ENCODE peak calls at places on chromosome 18, in four cellular contexts. X is stomach, T is choroid plexus epithelial cell, A is PC-3. D is an unnamed sample.

GRCh38 chr18:57959278-57959677 is 84.7 kb upstream of the NEDD4L start:
- DNase-seq in X (peak; percentile 69), T (peak; percentile 67), A (peak; percentile 83), D (peak; percentile 65)

GRCh38 chr18:24601624-24602023 is 141.2 kb downstream of the HRH4 start:
- DNase-seq in X (no peak), T (no peak), A (no peak), D (no peak)

GRCh38 chr18:53458944-53459580 is 765.4 kb downstream of the MBD2 start:
- DNase-seq in X (no peak), T (peak; percentile 10), A (no peak), D (peak; percentile 7)

GRCh38 chr18:13548944-13549878 is 177.1 kb downstream of the FAM210A start:
- DNase-seq in X (no peak), T (no peak), A (no peak), D (no peak)

GRCh38 chr18:12059334-12060181 is 34.1 kb upstream of the ANKRD62 start:
- DNase-seq in X (no peak), T (peak; percentile 31), A (no peak), D (no peak)

GRCh38 chr18:36899289-36899688 is 70.4 kb downstream of the KIAA1328 start:
- DNase-seq in X (no peak), T (peak; percentile 58), A (peak; percentile 48), D (peak; percentile 59)

GRCh38 chr18:67599277-67599676 is 82.8 kb upstream of the DSEL start:
- DNase-seq in X (no peak), T (peak; percentile 73), A (peak; percentile 35), D (peak; percentile 59)

GRCh38 chr18:70288171-70288850 is 534 bp upstream of the SOCS6 start:
- DNase-seq in X (peak; percentile 53), T (peak; percentile 36), A (peak; percentile 23), D (peak; percentile 33)

GRCh38 chr18:36352384-36352783 is 54.9 kb downstream of the FHOD3 start:
- DNase-seq in X (no peak), T (peak; percentile 81), A (peak; percentile 72), D (peak; percentile 96)

GRCh38 chr18:42069036-42069435 is 114.0 kb downstream of the PIK3C3 start:
- DNase-seq in X (no peak), T (no peak), A (peak; percentile 39), D (no peak)

GRCh38 chr18:73331212-73331772 is 463.5 kb upstream of the NETO1 start:
- DNase-seq in X (no peak), T (no peak), A (no peak), D (no peak)

GRCh38 chr18:68467966-68468365 is 246.9 kb downstream of the TMX3 start:
- DNase-seq in X (no peak), T (no peak), A (no peak), D (no peak)

GRCh38 chr18:25503567-25504081 is 151.7 kb upstream of the ZNF521 start:
- DNase-seq in X (no peak), T (peak; percentile 84), A (peak; percentile 42), D (peak; percentile 85)

GRCh38 chr18:12657849-12658829 is at the start of gene SPIRE1:
- DNase-seq in X (peak; percentile 76), T (peak; percentile 73), A (peak; percentile 74), D (peak; percentile 55)

GRCh38 chr18:79043288-79043687 is 25.9 kb upstream of the ATP9B start:
- DNase-seq in X (no peak), T (no peak), A (no peak), D (no peak)

DNA sequence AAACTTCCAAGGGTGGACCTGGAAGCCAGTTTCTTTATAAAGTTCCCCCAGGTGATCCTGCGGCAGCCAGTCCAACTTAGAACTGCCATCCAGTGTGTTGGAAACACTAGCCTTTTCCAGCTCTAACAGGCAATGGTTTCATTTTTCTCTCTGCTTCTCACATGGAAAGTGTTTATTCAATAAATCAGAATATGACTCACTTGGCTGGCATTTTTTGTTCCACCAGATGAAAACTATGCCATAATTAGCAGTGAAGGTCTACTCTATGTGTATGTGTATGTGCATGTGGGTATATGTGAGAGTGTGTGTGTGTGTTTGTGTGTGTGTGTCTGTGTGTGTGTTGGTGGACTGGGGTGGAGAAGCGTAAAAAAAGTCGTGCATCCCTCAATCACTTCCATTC is 91.0 kb upstream of the SETBP1 start:
- DNase-seq in X (no peak), T (peak; percentile 83), A (peak; percentile 75), D (peak; percentile 77)
- H3K4me3 ChIP-seq in X (no peak overlapping the region), T (no peak overlapping the region), A (no peak overlapping the region), D (no peak overlapping the region)

DNA sequence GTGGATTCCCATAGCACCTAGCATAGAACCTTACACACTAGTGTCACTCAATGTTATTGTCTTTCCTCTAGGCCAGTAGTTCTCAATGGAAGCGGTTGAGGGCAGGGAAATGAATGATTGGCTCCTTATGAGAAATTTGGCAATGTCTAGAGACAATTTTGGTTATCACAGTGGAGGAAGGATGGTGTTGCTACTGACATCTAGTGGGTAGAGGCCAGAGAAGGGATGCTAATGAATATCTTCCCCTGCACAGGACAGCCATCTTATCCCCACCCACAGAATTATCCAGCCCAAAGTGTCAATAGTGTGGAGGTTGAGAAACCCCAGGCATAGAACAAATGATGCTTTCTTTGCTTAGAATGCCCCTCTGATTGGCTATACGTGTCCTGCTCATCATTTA is 15.8 kb downstream of the C18orf63 start:
- DNase-seq in X (no peak), T (peak; percentile 87), A (peak; percentile 76), D (peak; percentile 80)
- TF ChIP-seq CTCF in X (no peak), T (peak; percentile 83), A (peak; percentile 76), D (peak; percentile 80)

GRCh38 chr18:59266019-59266369 is 7.3 kb downstream of the RAX start:
- DNase-seq in X (no peak), T (no peak), A (no peak), D (no peak)

GRCh38 chr18:59264136-59264571 is 9.1 kb downstream of the RAX start:
- DNase-seq in X (no peak), T (no peak), A (no peak), D (no peak)

GRCh38 chr18:59266459-59266858 is 6.8 kb downstream of the RAX start:
- DNase-seq in X (no peak), T (no peak), A (no peak), D (no peak)

GRCh38 chr18:59264651-59265245 is 8.5 kb downstream of the RAX start:
- DNase-seq in X (no peak), T (no peak), A (no peak), D (no peak)

DNA sequence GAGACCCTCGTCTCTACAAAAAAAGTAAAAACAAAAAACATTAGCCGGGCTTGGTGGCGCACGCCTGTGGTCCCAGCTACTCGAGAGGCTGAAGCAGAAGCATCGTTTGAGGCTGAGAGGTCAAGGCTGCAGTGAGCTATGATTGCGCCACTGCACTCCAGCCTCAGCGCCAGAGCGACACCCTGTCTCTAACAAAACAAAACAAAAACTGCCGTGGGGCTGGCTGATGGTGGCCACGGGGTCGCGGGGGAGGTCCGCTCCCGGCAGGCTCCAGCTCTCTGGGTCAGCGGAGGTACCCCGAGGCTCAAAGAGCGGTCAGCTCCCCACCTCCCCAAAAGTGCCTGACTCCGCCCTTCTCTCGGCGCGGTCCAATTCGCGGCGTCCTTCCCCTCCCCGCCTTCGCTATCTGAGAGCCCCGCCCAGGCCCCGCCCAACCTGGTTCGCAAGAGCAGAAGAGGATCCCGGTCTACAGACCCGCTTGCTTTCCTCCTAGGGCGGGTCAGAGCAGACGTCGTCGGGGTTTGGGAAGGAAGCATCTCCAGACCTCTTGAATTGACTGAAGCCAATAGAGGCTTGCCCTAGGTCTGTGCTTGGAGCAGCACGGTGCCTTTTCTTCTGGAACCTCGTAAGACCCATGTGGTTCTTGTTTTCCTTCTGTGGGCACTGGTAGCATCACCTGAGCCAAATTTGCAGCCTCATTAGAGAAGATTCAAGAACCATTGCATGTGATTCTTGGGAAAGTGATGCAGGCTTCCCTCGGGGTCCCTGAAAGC is 7.8 kb downstream of the RAX start:
- DNase-seq in X (no peak), T (no peak), A (no peak), D (no peak)
- H3K4me3 ChIP-seq in X (peak overlapping the region; percentile 31), T (no peak overlapping the region), A (no peak overlapping the region), D (peak overlapping the region; percentile 19)

DNA sequence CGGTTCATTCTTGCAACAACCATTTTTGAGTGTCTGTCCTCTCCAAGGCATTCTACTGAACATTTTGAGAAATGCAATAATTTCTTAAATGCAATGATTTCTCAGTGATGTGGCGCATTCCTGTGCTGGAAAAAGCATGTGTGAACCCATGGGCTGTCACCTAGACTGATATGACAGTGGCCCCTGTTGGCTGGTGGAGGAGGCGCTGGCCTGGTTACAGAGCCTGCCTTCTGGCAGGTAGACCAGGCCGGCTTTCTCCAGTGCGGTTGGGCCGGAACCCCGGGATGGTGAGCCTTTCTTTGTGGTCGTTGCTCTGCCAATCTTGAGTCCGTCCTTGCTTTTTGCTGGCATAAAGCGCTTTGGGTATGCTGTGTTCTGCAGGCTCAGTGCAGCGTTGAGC is 33.7 kb downstream of the TSHZ1 start:
- DNase-seq in X (no peak), T (no peak), A (peak; percentile 6), D (no peak)
- TF ChIP-seq CTCF in X (no peak), T (no peak), A (peak; percentile 50), D (no peak)

GRCh38 chr18:54742654-54743053 is 85.6 kb upstream of the RAB27B start:
- DNase-seq in X (peak; percentile 40), T (peak; percentile 99), A (peak; percentile 42), D (peak; percentile 100)
- H3K4me3 ChIP-seq in X (no peak overlapping the region), T (no peak overlapping the region), A (no peak overlapping the region), D (no peak overlapping the region)

DNA sequence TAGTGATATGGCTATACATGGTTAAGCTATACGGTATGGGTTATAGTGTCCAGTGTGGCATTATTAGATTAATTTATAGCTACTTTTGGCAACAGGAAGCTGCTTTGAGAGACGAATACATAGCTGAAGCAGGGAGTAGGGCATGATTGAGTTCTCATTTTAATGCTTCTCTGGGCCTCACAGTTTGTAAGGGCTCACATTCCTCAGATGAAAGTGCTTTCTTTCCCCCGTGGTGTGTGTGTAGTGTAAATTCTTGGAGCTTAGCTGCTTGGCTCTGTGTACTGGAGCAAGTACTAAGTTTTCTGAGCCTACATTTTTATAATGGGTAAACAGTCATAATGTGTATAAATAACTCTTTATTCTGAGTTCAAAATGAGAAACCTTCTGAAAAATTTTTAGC is 173.7 kb downstream of the PTPRM start:
- DNase-seq in X (no peak), T (peak; percentile 78), A (no peak), D (no peak)
- TF ChIP-seq CTCF in X (no peak), T (no peak), A (no peak), D (no peak)

GRCh38 chr18:6729247-6730091 is at the start of gene ARHGAP28:
- DNase-seq in X (peak; percentile 70), T (peak; percentile 91), A (peak; percentile 89), D (peak; percentile 79)

GRCh38 chr18:6732952-6733351 is 3.4 kb downstream of the ARHGAP28 start:
- DNase-seq in X (no peak), T (peak; percentile 56), A (peak; percentile 34), D (no peak)

GRCh38 chr18:6731197-6731596 is 1.7 kb downstream of the ARHGAP28 start:
- DNase-seq in X (no peak), T (peak; percentile 86), A (peak; percentile 84), D (peak; percentile 96)

GRCh38 chr18:6728318-6728717 is 1.2 kb upstream of the ARHGAP28 start:
- DNase-seq in X (no peak), T (no peak), A (no peak), D (no peak)

DNA sequence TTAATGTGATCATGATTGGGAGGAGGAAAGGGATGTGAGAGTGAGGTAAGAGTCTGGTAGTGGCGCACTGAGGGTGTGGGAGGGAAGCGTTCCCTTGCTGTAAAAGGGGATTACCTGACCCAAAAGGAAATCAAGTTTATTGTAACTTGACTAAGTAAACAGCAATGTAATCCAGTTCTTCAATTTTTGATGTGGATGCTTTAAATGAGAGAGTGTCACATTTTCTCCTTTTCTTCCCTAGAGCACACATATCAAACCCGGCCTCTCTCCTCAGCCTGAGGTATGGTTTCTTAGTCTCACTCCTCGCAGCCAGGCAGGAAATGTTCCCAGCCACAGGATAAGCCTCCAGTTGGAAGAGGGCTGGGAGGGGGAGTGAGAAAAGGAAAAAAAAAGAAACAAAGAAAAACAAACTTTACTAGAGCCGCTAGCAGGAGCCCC is 688 bp upstream of the ARHGAP28 start:
- DNase-seq in X (no peak), T (no peak), A (no peak), D (no peak)
- H3K4me3 ChIP-seq in X (peak overlapping the region; percentile 66), T (peak overlapping the region; percentile 70), A (peak overlapping the region; percentile 67), D (peak overlapping the region; percentile 50)

D was measured in fibroblast of mammary gland.